ENCODE peak calls at places on chromosomes 1 and 21, in six cellular contexts. One of them, this sample, is unnamed.

GRCh38 chr1:243598433-243598832 is 251.6 kb downstream of the AKT3 start:
- DNase-seq in HepG2: no peak
- DNase-seq in K562: no peak
- DNase-seq in endothelial cell of umbilical vein: no peak
- DNase-seq in A549: peak
- DNase-seq in GM12878: no peak
- DNase-seq in this sample: peak

GRCh38 chr1:23473037-23473800 is 10.8 kb downstream of the ASAP3 start:
- DNase-seq in HepG2: peak
- DNase-seq in endothelial cell of umbilical vein: no peak
- DNase-seq in A549: no peak
- DNase-seq in GM12878: no peak
- DNase-seq in K562: no peak
- DNase-seq in this sample: no peak

GRCh38 chr1:64495878-64496277 is 25.9 kb downstream of the CACHD1 start:
- DNase-seq in GM12878: no peak
- DNase-seq in endothelial cell of umbilical vein: no peak
- DNase-seq in HepG2: no peak
- DNase-seq in K562: no peak
- DNase-seq in A549: no peak
- DNase-seq in this sample: no peak

GRCh38 chr1:11499825-11500331 is 20.9 kb downstream of the DISP3 start:
- DNase-seq in GM12878: no peak
- DNase-seq in HepG2: no peak
- DNase-seq in endothelial cell of umbilical vein: no peak
- DNase-seq in A549: no peak
- DNase-seq in K562: no peak
- DNase-seq in this sample: no peak

GRCh38 chr21:22120616-22121266 is 1122.5 kb downstream of the NCAM2 start:
- DNase-seq in GM12878: no peak
- DNase-seq in endothelial cell of umbilical vein: no peak
- DNase-seq in A549: peak
- DNase-seq in HepG2: no peak
- DNase-seq in K562: no peak
- DNase-seq in this sample: peak

GRCh38 chr1:45299981-45300668 is 26.6 kb upstream of the HPDL start:
- DNase-seq in K562: peak
- DNase-seq in A549: peak
- DNase-seq in HepG2: peak
- DNase-seq in GM12878: no peak
- DNase-seq in endothelial cell of umbilical vein: peak
- DNase-seq in this sample: peak

GRCh38 chr1:36411674-36412648 is 14.3 kb upstream of the LSM10 start:
- DNase-seq in A549: peak
- DNase-seq in GM12878: no peak
- DNase-seq in endothelial cell of umbilical vein: peak
- DNase-seq in HepG2: peak
- DNase-seq in K562: peak
- DNase-seq in this sample: peak

GRCh38 chr1:67639336-67639735 is 45.7 kb upstream of the GADD45A start:
- DNase-seq in endothelial cell of umbilical vein: no peak
- DNase-seq in HepG2: no peak
- DNase-seq in A549: no peak
- DNase-seq in K562: no peak
- DNase-seq in GM12878: no peak
- DNase-seq in this sample: no peak

GRCh38 chr1:6348511-6349191 is 44.9 kb downstream of the ACOT7 start:
- DNase-seq in HepG2: no peak
- DNase-seq in GM12878: no peak
- DNase-seq in endothelial cell of umbilical vein: peak
- DNase-seq in K562: no peak
- DNase-seq in A549: peak
- DNase-seq in this sample: peak

GRCh38 chr1:93628682-93629081 is 53.0 kb downstream of the BCAR3 start:
- DNase-seq in GM12878: no peak
- DNase-seq in endothelial cell of umbilical vein: no peak
- DNase-seq in A549: no peak
- DNase-seq in HepG2: no peak
- DNase-seq in K562: no peak
- DNase-seq in this sample: no peak

GRCh38 chr1:100713636-100714035 is 5.9 kb upstream of the VCAM1 start:
- DNase-seq in endothelial cell of umbilical vein: peak
- DNase-seq in K562: no peak
- DNase-seq in GM12878: no peak
- DNase-seq in HepG2: no peak
- DNase-seq in A549: no peak
- DNase-seq in this sample: no peak

GRCh38 chr1:61318319-61319125 is 236.2 kb downstream of the NFIA start:
- DNase-seq in endothelial cell of umbilical vein: peak
- DNase-seq in HepG2: no peak
- DNase-seq in GM12878: peak
- DNase-seq in A549: no peak
- DNase-seq in K562: no peak
- DNase-seq in this sample: no peak

GRCh38 chr1:55965981-55966461 is 613.3 kb downstream of the PLPP3 start:
- DNase-seq in GM12878: no peak
- DNase-seq in K562: no peak
- DNase-seq in endothelial cell of umbilical vein: no peak
- DNase-seq in HepG2: no peak
- DNase-seq in A549: no peak
- DNase-seq in this sample: no peak

GRCh38 chr21:15592271-15592860 is 137.4 kb upstream of the USP25 start:
- DNase-seq in K562: no peak
- DNase-seq in GM12878: no peak
- DNase-seq in A549: peak
- DNase-seq in HepG2: peak
- DNase-seq in endothelial cell of umbilical vein: peak
- DNase-seq in this sample: peak

GRCh38 chr1:38106726-38107125 is 60.1 kb upstream of the POU3F1 start:
- DNase-seq in HepG2: no peak
- DNase-seq in endothelial cell of umbilical vein: no peak
- DNase-seq in K562: no peak
- DNase-seq in A549: no peak
- DNase-seq in GM12878: no peak
- DNase-seq in this sample: no peak

GRCh38 chr1:203435628-203436027 is 40.0 kb upstream of the PRELP start:
- DNase-seq in HepG2: no peak
- DNase-seq in GM12878: no peak
- DNase-seq in endothelial cell of umbilical vein: no peak
- DNase-seq in A549: no peak
- DNase-seq in K562: no peak
- DNase-seq in this sample: no peak

DNA sequence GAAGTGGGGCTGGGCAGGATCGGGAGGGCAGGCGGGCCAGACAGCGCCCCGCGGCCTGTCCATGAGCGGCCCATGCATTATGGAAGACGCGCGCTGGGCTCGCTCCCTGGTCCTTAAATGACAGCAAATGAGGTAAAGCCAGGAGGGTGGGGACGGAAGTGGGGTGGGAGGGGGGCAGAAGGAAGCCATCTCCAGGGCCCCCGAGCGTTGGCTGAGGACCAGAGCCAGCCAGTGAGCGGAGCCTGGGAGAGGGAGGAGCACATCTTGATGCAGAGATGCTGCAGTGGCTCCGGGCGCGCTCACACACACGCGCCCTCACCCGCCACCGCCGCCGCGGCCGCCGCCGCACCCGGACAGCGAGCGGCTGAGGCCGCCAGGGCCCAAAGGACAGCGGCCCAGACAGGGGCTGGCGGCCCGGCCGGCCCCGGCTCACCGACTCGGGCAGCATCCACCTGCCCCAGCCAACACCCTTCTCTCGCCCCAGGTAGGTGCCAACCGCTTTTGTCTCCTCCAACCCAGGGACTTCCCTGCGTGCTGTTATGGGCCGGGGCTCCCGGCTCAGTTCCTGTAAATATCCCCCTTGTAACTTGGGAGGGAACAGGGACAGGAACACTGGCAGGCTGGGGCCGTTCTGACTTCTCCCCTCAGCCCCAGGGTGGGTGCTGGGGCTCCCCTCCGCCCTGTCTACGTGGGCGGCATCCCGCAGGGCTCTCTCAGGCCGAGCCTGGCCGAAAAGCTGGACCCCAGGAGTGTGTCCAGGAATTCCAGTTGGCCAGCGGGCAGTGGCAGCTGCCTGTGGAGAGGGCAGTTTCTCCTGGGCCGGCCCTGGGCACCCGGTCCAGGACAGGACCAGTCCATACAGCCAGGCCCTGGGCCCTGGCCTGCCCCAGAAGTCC is at the start of gene CNTN2:
- DNase-seq in GM12878: no peak
- DNase-seq in A549: no peak
- DNase-seq in endothelial cell of umbilical vein: no peak
- DNase-seq in HepG2: no peak
- DNase-seq in K562: peak
- DNase-seq in this sample: no peak
- H3K4me3 ChIP-seq in GM12878: no peak
- H3K4me3 ChIP-seq in A549: peak
- H3K4me3 ChIP-seq in endothelial cell of umbilical vein: no peak
- H3K4me3 ChIP-seq in HepG2: no peak
- H3K4me3 ChIP-seq in K562: no peak
- H3K4me3 ChIP-seq in this sample: no peak

GRCh38 chr1:107480548-107480947 is 339.7 kb downstream of the NTNG1 start:
- DNase-seq in endothelial cell of umbilical vein: no peak
- DNase-seq in GM12878: no peak
- DNase-seq in K562: no peak
- DNase-seq in HepG2: no peak
- DNase-seq in A549: no peak
- DNase-seq in this sample: no peak
- TF ChIP-seq CTCF in endothelial cell of umbilical vein: no peak
- TF ChIP-seq CTCF in GM12878: peak
- TF ChIP-seq CTCF in K562: no peak
- TF ChIP-seq CTCF in HepG2: no peak
- TF ChIP-seq CTCF in A549: no peak
- TF ChIP-seq CTCF in this sample: no peak

GRCh38 chr1:90339822-90340221 is 344.9 kb downstream of the ZNF326 start:
- DNase-seq in endothelial cell of umbilical vein: no peak
- DNase-seq in GM12878: no peak
- DNase-seq in K562: no peak
- DNase-seq in A549: no peak
- DNase-seq in HepG2: no peak
- DNase-seq in this sample: no peak

GRCh38 chr1:90336552-90337324 is 341.8 kb downstream of the ZNF326 start:
- DNase-seq in GM12878: no peak
- DNase-seq in endothelial cell of umbilical vein: no peak
- DNase-seq in HepG2: no peak
- DNase-seq in A549: no peak
- DNase-seq in K562: no peak
- DNase-seq in this sample: no peak

GRCh38 chr1:90340604-90341003 is 345.7 kb downstream of the ZNF326 start:
- DNase-seq in endothelial cell of umbilical vein: no peak
- DNase-seq in A549: no peak
- DNase-seq in GM12878: no peak
- DNase-seq in K562: no peak
- DNase-seq in HepG2: no peak
- DNase-seq in this sample: peak

GRCh38 chr1:90334137-90334536 is 339.2 kb downstream of the ZNF326 start:
- DNase-seq in K562: no peak
- DNase-seq in A549: no peak
- DNase-seq in GM12878: no peak
- DNase-seq in endothelial cell of umbilical vein: no peak
- DNase-seq in HepG2: no peak
- DNase-seq in this sample: no peak

DNA sequence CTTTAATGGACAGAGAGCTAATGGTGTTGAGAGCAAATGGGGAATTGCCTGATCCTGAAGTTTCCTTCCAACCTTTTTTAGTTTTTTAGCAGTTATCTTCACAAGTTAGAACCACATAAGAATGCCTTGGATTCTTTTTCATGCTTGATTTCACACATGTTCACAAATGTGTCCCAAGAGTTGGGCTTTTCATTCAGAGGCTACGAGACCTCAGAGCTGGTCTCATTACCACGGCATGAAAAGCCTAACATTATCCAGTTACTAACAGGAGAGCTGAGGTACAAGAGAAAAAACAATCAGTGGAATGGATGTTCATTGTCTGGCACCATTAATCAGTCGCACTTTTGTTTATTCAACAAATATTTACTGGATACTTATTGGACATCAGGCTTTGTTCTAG is 340.7 kb downstream of the ZNF326 start:
- DNase-seq in HepG2: no peak
- DNase-seq in A549: no peak
- DNase-seq in GM12878: no peak
- DNase-seq in K562: no peak
- DNase-seq in endothelial cell of umbilical vein: no peak
- DNase-seq in this sample: no peak
- TF ChIP-seq MYC in HepG2: no peak
- TF ChIP-seq MYC in A549: no peak
- TF ChIP-seq MYC in GM12878: no peak
- TF ChIP-seq MYC in K562: no peak
- TF ChIP-seq MYC in endothelial cell of umbilical vein: no peak
- TF ChIP-seq MYC in this sample: no peak

GRCh38 chr1:107138767-107139445 is 1.9 kb upstream of the NTNG1 start:
- DNase-seq in endothelial cell of umbilical vein: no peak
- DNase-seq in A549: no peak
- DNase-seq in HepG2: no peak
- DNase-seq in K562: no peak
- DNase-seq in GM12878: no peak
- DNase-seq in this sample: no peak

GRCh38 chr1:107138166-107138565 is 2.7 kb upstream of the NTNG1 start:
- DNase-seq in GM12878: no peak
- DNase-seq in K562: no peak
- DNase-seq in endothelial cell of umbilical vein: no peak
- DNase-seq in HepG2: no peak
- DNase-seq in A549: no peak
- DNase-seq in this sample: no peak

GRCh38 chr1:107141491-107142369 is 891 bp downstream of the NTNG1 start:
- DNase-seq in K562: peak
- DNase-seq in A549: peak
- DNase-seq in HepG2: peak
- DNase-seq in GM12878: no peak
- DNase-seq in endothelial cell of umbilical vein: peak
- DNase-seq in this sample: peak

GRCh38 chr1:107140703-107141490 is at the start of gene NTNG1:
- DNase-seq in GM12878: no peak
- DNase-seq in A549: no peak
- DNase-seq in endothelial cell of umbilical vein: no peak
- DNase-seq in K562: no peak
- DNase-seq in HepG2: no peak
- DNase-seq in this sample: no peak

DNA sequence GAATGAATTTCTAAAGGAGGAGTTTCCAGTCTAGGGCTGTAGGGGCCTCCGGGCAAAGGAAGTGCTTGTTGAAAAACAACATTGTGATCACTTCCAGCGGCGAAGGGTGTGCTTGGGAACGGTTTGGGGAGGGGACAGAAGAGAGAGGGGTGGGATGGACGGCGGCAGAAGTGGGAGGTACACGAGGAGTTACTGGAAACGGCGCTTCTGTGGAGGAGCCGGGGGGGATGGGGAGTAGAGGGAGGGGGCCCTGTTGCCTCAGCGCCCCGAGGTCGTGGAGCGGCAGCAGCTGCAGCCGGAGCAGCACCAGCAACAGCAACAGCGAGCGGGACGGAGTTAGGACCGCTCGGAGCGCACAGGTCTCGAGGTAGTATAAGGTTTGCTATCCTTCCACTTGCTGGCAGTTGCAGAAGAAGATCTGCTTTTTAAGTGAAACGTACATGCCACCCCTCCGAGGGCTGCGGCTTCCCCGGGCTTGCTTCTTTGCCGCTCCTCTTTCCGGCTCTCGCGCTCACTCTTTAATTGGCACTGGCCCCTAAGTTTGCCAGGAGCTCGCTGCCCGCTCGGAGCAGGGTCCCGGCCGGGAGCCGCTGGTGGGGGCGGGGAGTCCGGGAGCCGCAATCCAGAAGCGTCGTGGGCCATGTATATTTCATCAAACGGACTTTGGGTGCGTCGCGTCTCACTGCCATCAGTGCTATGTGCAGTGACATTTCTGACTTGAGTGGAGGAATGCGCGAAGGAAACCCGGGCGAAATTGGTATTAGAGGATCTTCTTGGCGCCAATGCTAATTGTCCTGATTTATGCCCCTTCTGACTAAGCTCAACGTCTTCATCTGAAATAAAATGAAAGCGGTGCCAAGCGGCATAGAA is 771 bp upstream of the NTNG1 start:
- DNase-seq in endothelial cell of umbilical vein: peak
- DNase-seq in K562: no peak
- DNase-seq in GM12878: no peak
- DNase-seq in A549: no peak
- DNase-seq in HepG2: no peak
- DNase-seq in this sample: peak
- H3K4me3 ChIP-seq in endothelial cell of umbilical vein: no peak
- H3K4me3 ChIP-seq in K562: no peak
- H3K4me3 ChIP-seq in GM12878: peak
- H3K4me3 ChIP-seq in A549: peak
- H3K4me3 ChIP-seq in HepG2: no peak
- H3K4me3 ChIP-seq in this sample: no peak